ENCODE peak calls at places on chromosomes 2 and 18, in five cellular contexts. G, K, Z, T and P are unnamed samples.

GRCh38 chr2:198712485-198712884 is 745.3 kb downstream of the SATB2 start:
- DNase-seq in T (no peak), K (no peak), G (no peak), Z (no peak), P (no peak)

GRCh38 chr2:121140734-121141133 is 144.3 kb downstream of the TFCP2L1 start:
- DNase-seq in G (no peak), T (no peak), Z (no peak), K (no peak), P (no peak)

GRCh38 chr2:8067784-8068336 is 614.0 kb upstream of the ID2 start:
- DNase-seq in K (no peak), Z (no peak), T (no peak), G (no peak), P (no peak)

GRCh38 chr18:35836932-35837331 is 135.5 kb upstream of the RMP24 start:
- DNase-seq in K (no peak), T (no peak), Z (no peak), G (no peak), P (no peak)

GRCh38 chr18:34957119-34957863 is 83.9 kb upstream of the MAPRE2 start:
- DNase-seq in Z (no peak), T (peak), K (no peak), G (no peak), P (no peak)

GRCh38 chr18:76923485-76924085 is 101.2 kb downstream of the ZNF236 start:
- DNase-seq in Z (no peak), T (no peak), G (no peak), K (peak), P (peak)

GRCh38 chr2:9057939-9058761 is 54.7 kb upstream of the MBOAT2 start:
- DNase-seq in K (no peak), G (no peak), Z (no peak), T (no peak), P (no peak)

GRCh38 chr2:59182249-59182648 is 941.1 kb upstream of the FANCL start:
- DNase-seq in G (no peak), Z (no peak), T (no peak), K (peak), P (peak)

GRCh38 chr2:170924969-170925368 is 4.1 kb upstream of the GORASP2 start:
- DNase-seq in Z (no peak), G (no peak), T (no peak), K (no peak), P (no peak)

GRCh38 chr2:58428553-58429284 is 187.6 kb upstream of the FANCL start:
- DNase-seq in Z (no peak), G (peak), T (no peak), K (peak), P (peak)

GRCh38 chr18:79223431-79223830 is 154.2 kb downstream of the ATP9B start:
- DNase-seq in T (no peak), G (no peak), K (no peak), Z (no peak), P (no peak)

GRCh38 chr2:20050104-20050711 is 1.2 kb downstream of the LAPTM4A start:
- DNase-seq in G (no peak), T (no peak), K (peak), Z (peak), P (no peak)

GRCh38 chr2:20050712-20051517 is 513 bp downstream of the LAPTM4A start:
- DNase-seq in T (peak), G (peak), K (peak), Z (peak), P (peak)

GRCh38 chr2:20052872-20053281 is 1.4 kb upstream of the LAPTM4A start:
- DNase-seq in K (peak), G (no peak), T (peak), Z (no peak), P (peak)

GRCh38 chr2:20052229-20052871 is 922 bp upstream of the LAPTM4A start:
- DNase-seq in Z (no peak), T (no peak), K (no peak), G (no peak), P (no peak)

GRCh38 chr2:20051518-20052228 is at the start of gene LAPTM4A:
- DNase-seq in K (peak), G (peak), T (peak), Z (peak), P (peak)
- TF ChIP-seq CTCF in K (peak), G (peak), T (peak), Z (no peak), P (no peak)

GRCh38 chr2:137202310-137202709 is 437.0 kb downstream of the THSD7B start:
- DNase-seq in G (no peak), T (no peak), K (no peak), Z (no peak), P (no peak)
- TF ChIP-seq CTCF in G (peak), T (no peak), K (no peak), Z (no peak), P (no peak)

DNA sequence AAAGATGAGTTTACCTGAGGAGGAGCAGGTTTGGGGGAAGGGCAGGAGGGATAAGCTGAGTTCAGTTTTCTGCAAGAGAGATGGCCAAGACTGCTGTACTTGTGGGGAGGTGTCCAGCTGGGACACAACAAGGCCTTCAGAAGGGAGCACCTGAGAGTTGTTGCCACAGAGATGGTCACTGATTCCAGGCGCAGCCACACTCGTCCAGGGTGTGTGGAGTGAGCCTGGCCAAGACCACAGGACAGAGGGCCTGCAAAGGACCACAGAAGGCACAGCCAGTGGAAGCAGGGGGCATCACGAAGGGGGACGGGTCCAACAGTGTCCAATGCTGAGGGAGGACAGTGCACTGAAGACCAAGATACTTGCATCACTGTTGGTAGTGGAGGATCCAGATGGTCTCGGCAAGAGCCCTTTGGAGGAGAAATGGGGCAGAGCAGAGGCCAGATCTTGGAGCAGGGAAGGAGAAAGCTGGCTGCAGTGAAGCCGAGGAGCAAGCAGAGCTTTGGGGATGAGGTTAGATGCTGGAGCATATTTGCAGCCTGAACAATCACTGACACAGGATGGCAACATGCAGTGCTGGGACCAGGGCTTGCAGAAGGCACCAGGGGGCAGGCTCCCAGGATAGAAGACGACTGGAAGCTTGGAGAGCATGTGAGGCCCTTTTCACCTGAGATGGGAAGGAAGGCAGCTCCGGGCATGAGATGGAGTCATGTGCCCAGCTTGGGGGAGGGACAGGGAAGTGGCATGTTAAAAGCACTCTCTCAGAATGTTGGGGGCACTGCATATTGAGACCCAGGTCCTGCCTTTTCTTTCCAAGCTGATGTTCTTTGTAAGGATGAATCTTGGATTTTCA is 214.0 kb downstream of the CYP26B1 start:
- DNase-seq in T (no peak), G (no peak), K (peak), Z (no peak), P (no peak)
- TF ChIP-seq CTCF in T (no peak), G (peak), K (peak), Z (no peak), P (no peak)

GRCh38 chr18:58140366-58141325 is 96.6 kb downstream of the NEDD4L start:
- DNase-seq in K (no peak), G (no peak), T (no peak), Z (no peak), P (no peak)
- TF ChIP-seq CTCF in K (peak), G (no peak), T (peak), Z (no peak), P (no peak)

GRCh38 chr18:51721388-51721787 is 523.9 kb upstream of the MEX3C start:
- DNase-seq in K (no peak), G (no peak), T (no peak), Z (no peak), P (no peak)
- TF ChIP-seq CTCF in K (no peak), G (no peak), T (no peak), Z (no peak), P (no peak)

GRCh38 chr2:129935118-129935517 is 44.3 kb upstream of the RAB6C start:
- DNase-seq in T (no peak), Z (no peak), K (no peak), G (no peak), P (no peak)

GRCh38 chr2:129934044-129934822 is 45.2 kb upstream of the RAB6C start:
- DNase-seq in Z (no peak), G (no peak), K (no peak), T (no peak), P (peak)

GRCh38 chr2:129930451-129930850 is 49.0 kb upstream of the RAB6C start:
- DNase-seq in T (peak), K (no peak), Z (no peak), G (no peak), P (no peak)

DNA sequence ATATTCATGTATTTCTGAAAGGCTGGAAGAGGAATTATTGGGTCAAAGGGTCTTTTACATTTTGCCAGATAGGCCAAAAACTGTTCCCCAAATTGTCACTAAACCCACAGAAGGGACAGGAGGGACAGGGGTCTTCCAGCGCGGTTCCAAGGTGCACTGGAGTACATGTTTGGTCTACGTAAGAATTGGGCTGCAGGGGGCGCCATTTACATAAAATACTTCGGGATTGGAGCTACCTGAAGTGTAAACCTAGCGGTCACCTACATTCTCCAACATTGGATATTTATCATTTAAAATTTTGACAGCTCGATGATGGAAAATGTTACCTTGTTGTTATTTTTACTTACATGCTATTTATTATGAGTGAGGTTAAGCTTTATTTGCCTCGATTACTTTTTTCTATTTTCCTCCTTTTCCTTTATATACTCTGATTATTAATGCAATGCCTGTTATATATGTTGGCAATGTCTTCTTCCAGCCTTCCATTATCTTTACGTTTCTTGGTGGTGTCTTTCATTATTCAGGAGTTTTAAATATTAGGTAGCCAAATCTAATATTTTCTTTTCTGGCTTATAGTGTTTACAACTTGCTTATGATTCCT is 43.0 kb upstream of the RAB6C start:
- DNase-seq in K (no peak), T (no peak), G (peak), Z (no peak), P (peak)
- TF ChIP-seq CTCF in K (no peak), T (no peak), G (peak), Z (no peak), P (peak)